ENCODE peak calls at places on chromosome 14, in five cellular contexts. C is H1, V is HepG2, F is K562, G is GM12878. E is an unnamed sample.

GRCh38 chr14:20606190-20606901 is 15.2 kb upstream of the RNASE12 start:
- DNase-seq in C (no peak), V (peak; percentile 79), F (no peak), G (no peak), E (peak; percentile 89)

GRCh38 chr14:33315721-33316120 is 377.0 kb downstream of the NPAS3 start:
- DNase-seq in C (no peak), F (no peak), V (no peak), G (no peak), E (no peak)

GRCh38 chr14:101176535-101177205 is 273.1 kb upstream of the RTL1 start:
- DNase-seq in C (no peak), F (no peak), V (no peak), G (no peak), E (no peak)

GRCh38 chr14:38197001-38197760 is 10.5 kb upstream of the SSTR1 start:
- DNase-seq in V (no peak), G (no peak), C (no peak), F (no peak), E (peak; percentile 23)

GRCh38 chr14:59427653-59428578 is 37.3 kb downstream of the GPR135 start:
- DNase-seq in V (no peak), F (no peak), C (no peak), G (no peak), E (no peak)

GRCh38 chr14:56118611-56119181 is 485 bp downstream of the PELI2 start:
- DNase-seq in C (no peak), G (no peak), F (peak; percentile 12), V (no peak), E (peak; percentile 42)

GRCh38 chr14:31937730-31938346 is 139.3 kb upstream of the ARHGAP5 start:
- DNase-seq in F (peak; percentile 36), C (no peak), V (peak; percentile 98), G (peak; percentile 55), E (no peak)

GRCh38 chr14:96602186-96602585 is 100.0 kb downstream of the PAPOLA start:
- DNase-seq in C (no peak), V (no peak), G (no peak), F (no peak), E (no peak)

GRCh38 chr14:92897922-92898599 is 24.9 kb upstream of the CHGA start:
- DNase-seq in C (no peak), G (no peak), V (no peak), F (no peak), E (no peak)

GRCh38 chr14:102485693-102486512 is 23.7 kb downstream of the ANKRD9 start:
- DNase-seq in F (no peak), G (no peak), V (no peak), C (no peak), E (no peak)

GRCh38 chr14:31420013-31420318 is 384 bp downstream of the HEATR5A start:
- DNase-seq in G (no peak), C (no peak), F (peak; percentile 59), V (peak; percentile 90), E (peak; percentile 77)

GRCh38 chr14:63504628-63505027 is 38.5 kb downstream of the PPP2R5E start:
- DNase-seq in F (no peak), G (no peak), C (no peak), V (no peak), E (no peak)

GRCh38 chr14:103625361-103626095 is 3.5 kb upstream of the KLC1 start:
- DNase-seq in C (no peak), F (no peak), V (no peak), G (no peak), E (no peak)

GRCh38 chr14:75736845-75737485 is 75.9 kb downstream of the TTLL5 start:
- DNase-seq in G (no peak), F (no peak), C (no peak), V (no peak), E (no peak)

GRCh38 chr14:67520482-67520881 is 12.6 kb upstream of the PLEKHH1 start:
- DNase-seq in V (no peak), F (no peak), G (no peak), C (no peak), E (no peak)

GRCh38 chr14:58138065-58138718 is 13.8 kb downstream of the ARMH4 start:
- DNase-seq in V (no peak), G (no peak), C (no peak), F (peak; percentile 21), E (no peak)

GRCh38 chr14:31479026-31479425 is 8.8 kb downstream of the GPR33 start:
- DNase-seq in G (no peak), F (no peak), C (no peak), V (no peak), E (no peak)

GRCh38 chr14:77041837-77042557 is 13.5 kb upstream of the IRF2BPL start:
- DNase-seq in C (no peak), G (no peak), V (no peak), F (no peak), E (no peak)

GRCh38 chr14:49972199-49972671 is 79.4 kb downstream of the ARF6 start:
- DNase-seq in F (no peak), C (no peak), G (no peak), V (no peak), E (no peak)

GRCh38 chr14:93056166-93056839 is 59.4 kb downstream of the ITPK1 start:
- DNase-seq in C (no peak), F (peak; percentile 26), G (no peak), V (no peak), E (peak; percentile 52)

GRCh38 chr14:104818714-104819161 is 17.8 kb downstream of the ZBTB42 start:
- DNase-seq in C (no peak), G (no peak), V (no peak), F (no peak), E (no peak)

GRCh38 chr14:34256223-34256622 is 205.8 kb downstream of the SPTSSA start:
- DNase-seq in V (no peak), C (no peak), G (no peak), F (no peak), E (no peak)

DNA sequence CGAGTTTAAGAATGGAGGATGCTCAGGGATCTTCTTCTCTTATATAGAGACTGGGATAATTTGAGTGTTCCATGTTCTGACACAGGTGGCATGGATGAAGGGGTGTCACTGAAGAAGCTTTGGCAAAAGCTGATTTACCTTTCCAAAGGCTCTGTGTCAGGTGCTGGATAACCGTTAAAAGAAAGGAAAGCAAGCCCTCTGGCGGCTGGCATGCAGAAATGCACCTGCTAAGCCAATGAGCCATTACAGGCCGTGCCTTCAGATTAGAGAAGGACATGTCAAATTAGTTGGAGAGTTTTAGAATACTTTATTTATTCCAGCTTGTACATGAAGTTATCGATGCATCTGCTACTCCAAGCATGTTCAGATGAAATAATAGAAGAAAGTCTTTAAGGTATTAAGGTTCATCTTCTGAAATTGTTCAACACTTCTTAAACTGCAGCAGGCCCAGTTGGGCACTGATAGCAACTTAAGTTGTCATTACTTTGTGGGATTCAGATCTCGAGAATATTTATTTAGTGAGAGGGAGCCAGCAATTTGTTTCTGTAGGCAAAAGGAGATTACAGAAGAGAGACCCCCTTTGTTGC is 678.2 kb downstream of the NRXN3 start:
- DNase-seq in V (peak; percentile 29), G (no peak), F (peak; percentile 24), C (no peak), E (peak; percentile 82)
- TF ChIP-seq POLR2AphosphoS5 in V (no peak), G (no peak), F (no peak), C (no peak), E (no peak)

GRCh38 chr14:35335388-35336092 is 43.4 kb downstream of the PSMA6 start:
- DNase-seq in F (no peak), V (peak; percentile 86), C (no peak), G (no peak), E (no peak)
- TF ChIP-seq CREB1 in F (no peak), V (no peak), C (no peak), G (no peak), E (no peak)

GRCh38 chr14:91244501-91244901 is at the start of gene GPR68:
- DNase-seq in C (no peak), V (no peak), G (no peak), F (no peak), E (peak; percentile 61)
- TF ChIP-seq POLR2AphosphoS5 in C (no peak), V (no peak), G (no peak), F (no peak), E (no peak)

DNA sequence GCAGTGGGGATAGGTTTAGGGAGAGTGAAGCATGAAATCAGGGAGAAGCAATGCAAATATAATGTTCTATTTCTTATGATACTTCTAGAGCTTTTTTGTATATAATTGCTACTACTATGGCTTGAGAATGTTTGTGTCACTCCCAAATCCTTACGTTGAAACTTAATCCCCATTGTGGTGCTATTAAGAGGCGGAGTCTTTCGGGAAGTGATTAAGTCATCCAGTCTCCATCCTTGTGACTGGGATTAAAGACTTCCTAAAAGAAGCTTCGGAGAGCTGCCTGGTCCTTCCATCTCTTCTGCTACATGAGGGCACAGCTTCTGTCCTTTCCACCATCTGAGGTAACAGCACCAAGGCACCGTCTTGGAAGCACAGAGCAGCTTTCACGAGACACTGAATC is 81.2 kb downstream of the COX16 start:
- DNase-seq in V (no peak), C (no peak), F (no peak), G (no peak), E (peak; percentile 41)
- TF ChIP-seq CREB1 in V (no peak), C (no peak), F (no peak), G (no peak), E (no peak)

GRCh38 chr14:99581960-99582359 is 22.0 kb downstream of the CCDC85C start:
- DNase-seq in F (no peak), V (no peak), C (no peak), G (no peak), E (no peak)

GRCh38 chr14:99581371-99581770 is 22.6 kb downstream of the CCDC85C start:
- DNase-seq in F (no peak), G (no peak), V (no peak), C (no peak), E (no peak)

GRCh38 chr14:99578541-99579044 is 25.4 kb downstream of the CCDC85C start:
- DNase-seq in F (no peak), V (no peak), G (no peak), C (no peak), E (no peak)

GRCh38 chr14:99579077-99579836 is 24.8 kb downstream of the CCDC85C start:
- DNase-seq in G (no peak), F (no peak), C (no peak), V (no peak), E (no peak)

DNA sequence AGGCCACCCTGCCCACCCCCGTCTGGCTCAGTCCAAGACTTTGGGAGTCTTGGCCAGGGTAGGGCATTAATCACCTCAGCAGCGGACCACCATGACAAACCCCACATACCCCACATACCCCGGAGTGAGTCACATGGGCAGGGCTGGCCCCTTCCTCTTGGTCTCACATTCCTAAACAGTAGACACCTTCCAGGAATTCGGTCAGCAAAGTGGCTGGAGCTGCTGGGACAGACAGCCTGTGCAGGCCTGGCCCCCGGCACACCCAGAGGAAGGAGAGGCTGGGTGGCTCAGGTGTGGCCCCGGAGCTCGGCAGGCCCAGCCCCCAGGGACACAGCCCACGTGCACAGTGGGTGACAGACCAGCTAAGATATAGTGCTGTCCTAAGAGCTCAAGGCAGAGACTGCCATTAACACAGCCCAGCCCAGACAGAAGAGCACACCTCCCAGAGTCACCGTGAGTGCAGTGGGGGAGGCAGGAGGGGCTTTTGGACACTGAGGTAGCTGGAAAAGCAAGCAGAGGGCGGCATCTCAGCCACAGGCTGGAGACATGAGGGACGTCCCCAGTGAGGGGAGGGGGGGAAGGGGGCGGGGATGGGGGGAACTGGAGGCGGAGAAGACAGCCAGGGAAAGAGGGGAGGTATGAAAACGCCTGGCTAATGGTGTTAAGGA is 24.0 kb downstream of the CCDC85C start:
- DNase-seq in V (no peak), C (peak; percentile 53), F (peak; percentile 31), G (no peak), E (peak; percentile 54)
- TF ChIP-seq POLR2AphosphoS5 in V (no peak), C (no peak), F (no peak), G (no peak), E (no peak)

DNA sequence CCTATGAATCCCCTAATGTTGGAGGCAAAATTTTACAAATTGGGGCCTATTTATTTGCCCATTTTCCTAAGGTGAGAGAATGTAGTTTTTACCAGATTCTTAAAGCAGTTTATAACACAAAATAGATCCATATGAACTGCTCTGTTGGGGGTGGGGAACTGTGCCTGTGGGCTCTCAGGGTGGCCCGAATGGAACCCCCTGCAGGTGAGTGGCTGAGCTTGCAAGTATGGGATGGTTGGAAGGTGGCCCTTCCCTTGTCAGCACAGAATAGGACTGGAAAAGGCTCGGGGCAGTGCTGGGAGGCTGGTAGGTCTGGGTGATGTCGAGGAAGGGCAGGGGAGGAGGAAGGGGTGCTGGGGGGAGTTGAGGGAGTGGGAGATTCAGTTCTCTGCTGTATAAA is 4.9 kb downstream of the VSX2 start:
- DNase-seq in G (no peak), C (peak; percentile 25), V (no peak), F (peak; percentile 21), E (peak; percentile 70)
- TF ChIP-seq CREB1 in G (no peak), C (no peak), V (no peak), F (no peak), E (no peak)

E was measured in GM23338.